ENCODE peak calls at places on chromosomes 6 and 20, in four cellular contexts. One of them, this sample, is unnamed.

GRCh38 chr6:66508433-66508832 is 801.4 kb upstream of the EYS start:
- DNase-seq in uterus: no peak
- DNase-seq in stimulated activated CD4-positive, alpha-beta T cell treated with anti-CD3 and anti-CD28 coated beads, Interleukin-2, amount 100 ng/mL, for 48 hours: no peak
- DNase-seq in neural progenitor cell: no peak
- DNase-seq in this sample: no peak

GRCh38 chr6:82818727-82819126 is 246.9 kb downstream of the UBE3D start:
- DNase-seq in uterus: no peak
- DNase-seq in stimulated activated CD4-positive, alpha-beta T cell treated with anti-CD3 and anti-CD28 coated beads, Interleukin-2, amount 100 ng/mL, for 48 hours: no peak
- DNase-seq in neural progenitor cell: no peak
- DNase-seq in this sample: no peak

GRCh38 chr6:79670789-79671188 is 39.7 kb downstream of the SH3BGRL2 start:
- DNase-seq in uterus: no peak
- DNase-seq in stimulated activated CD4-positive, alpha-beta T cell treated with anti-CD3 and anti-CD28 coated beads, Interleukin-2, amount 100 ng/mL, for 48 hours: no peak
- DNase-seq in neural progenitor cell: no peak
- DNase-seq in this sample: no peak

GRCh38 chr6:64439274-64439673 is 803.7 kb downstream of the PHF3 start:
- DNase-seq in uterus: no peak
- DNase-seq in stimulated activated CD4-positive, alpha-beta T cell treated with anti-CD3 and anti-CD28 coated beads, Interleukin-2, amount 100 ng/mL, for 48 hours: no peak
- DNase-seq in neural progenitor cell: no peak
- DNase-seq in this sample: no peak

GRCh38 chr6:8057793-8058192 is 6.4 kb downstream of the BLOC1S5 start:
- DNase-seq in uterus: no peak
- DNase-seq in stimulated activated CD4-positive, alpha-beta T cell treated with anti-CD3 and anti-CD28 coated beads, Interleukin-2, amount 100 ng/mL, for 48 hours: no peak
- DNase-seq in neural progenitor cell: no peak
- DNase-seq in this sample: no peak

GRCh38 chr20:47244451-47244850 is 112.0 kb downstream of the ZMYND8 start:
- DNase-seq in uterus: no peak
- DNase-seq in stimulated activated CD4-positive, alpha-beta T cell treated with anti-CD3 and anti-CD28 coated beads, Interleukin-2, amount 100 ng/mL, for 48 hours: no peak
- DNase-seq in neural progenitor cell: no peak
- DNase-seq in this sample: no peak

GRCh38 chr20:43364001-43364400 is 93.7 kb upstream of the SRSF6 start:
- DNase-seq in uterus: no peak
- DNase-seq in stimulated activated CD4-positive, alpha-beta T cell treated with anti-CD3 and anti-CD28 coated beads, Interleukin-2, amount 100 ng/mL, for 48 hours: no peak
- DNase-seq in neural progenitor cell: no peak
- DNase-seq in this sample: no peak

GRCh38 chr20:51828762-51829161 is 26.4 kb upstream of the SALL4 start:
- DNase-seq in uterus: no peak
- DNase-seq in stimulated activated CD4-positive, alpha-beta T cell treated with anti-CD3 and anti-CD28 coated beads, Interleukin-2, amount 100 ng/mL, for 48 hours: no peak
- DNase-seq in neural progenitor cell: no peak
- DNase-seq in this sample: no peak

GRCh38 chr20:33789109-33789857 is 21.9 kb upstream of the CHMP4B start:
- DNase-seq in uterus: peak
- DNase-seq in stimulated activated CD4-positive, alpha-beta T cell treated with anti-CD3 and anti-CD28 coated beads, Interleukin-2, amount 100 ng/mL, for 48 hours: no peak
- DNase-seq in neural progenitor cell: no peak
- DNase-seq in this sample: peak

GRCh38 chr20:38246357-38247165 is 14.0 kb downstream of the KIAA1755 start:
- DNase-seq in uterus: peak
- DNase-seq in stimulated activated CD4-positive, alpha-beta T cell treated with anti-CD3 and anti-CD28 coated beads, Interleukin-2, amount 100 ng/mL, for 48 hours: no peak
- DNase-seq in neural progenitor cell: no peak
- DNase-seq in this sample: no peak

GRCh38 chr6:21201673-21202430 is 391.7 kb upstream of the SOX4 start:
- DNase-seq in uterus: no peak
- DNase-seq in stimulated activated CD4-positive, alpha-beta T cell treated with anti-CD3 and anti-CD28 coated beads, Interleukin-2, amount 100 ng/mL, for 48 hours: no peak
- DNase-seq in neural progenitor cell: no peak
- DNase-seq in this sample: no peak

GRCh38 chr6:166156942-166157341 is 10.7 kb downstream of the TBXT start:
- DNase-seq in uterus: no peak
- DNase-seq in stimulated activated CD4-positive, alpha-beta T cell treated with anti-CD3 and anti-CD28 coated beads, Interleukin-2, amount 100 ng/mL, for 48 hours: no peak
- DNase-seq in neural progenitor cell: peak
- DNase-seq in this sample: no peak

GRCh38 chr20:17579369-17580039 is 9.6 kb downstream of the DSTN start:
- DNase-seq in uterus: no peak
- DNase-seq in stimulated activated CD4-positive, alpha-beta T cell treated with anti-CD3 and anti-CD28 coated beads, Interleukin-2, amount 100 ng/mL, for 48 hours: no peak
- DNase-seq in neural progenitor cell: no peak
- DNase-seq in this sample: no peak

GRCh38 chr6:131490441-131490840 is 82.6 kb upstream of the ARG1 start:
- DNase-seq in uterus: no peak
- DNase-seq in stimulated activated CD4-positive, alpha-beta T cell treated with anti-CD3 and anti-CD28 coated beads, Interleukin-2, amount 100 ng/mL, for 48 hours: no peak
- DNase-seq in neural progenitor cell: no peak
- DNase-seq in this sample: no peak

GRCh38 chr20:47785321-47785899 is at the start of gene SULF2:
- DNase-seq in uterus: peak
- DNase-seq in stimulated activated CD4-positive, alpha-beta T cell treated with anti-CD3 and anti-CD28 coated beads, Interleukin-2, amount 100 ng/mL, for 48 hours: no peak
- DNase-seq in neural progenitor cell: peak
- DNase-seq in this sample: no peak

GRCh38 chr6:170236131-170236851 is 54.6 kb downstream of the DLL1 start:
- DNase-seq in uterus: peak
- DNase-seq in stimulated activated CD4-positive, alpha-beta T cell treated with anti-CD3 and anti-CD28 coated beads, Interleukin-2, amount 100 ng/mL, for 48 hours: no peak
- DNase-seq in neural progenitor cell: no peak
- DNase-seq in this sample: no peak

GRCh38 chr6:170153436-170154319 is 137.2 kb downstream of the DLL1 start:
- DNase-seq in uterus: no peak
- DNase-seq in stimulated activated CD4-positive, alpha-beta T cell treated with anti-CD3 and anti-CD28 coated beads, Interleukin-2, amount 100 ng/mL, for 48 hours: no peak
- DNase-seq in neural progenitor cell: no peak
- DNase-seq in this sample: no peak

GRCh38 chr20:2379511-2380229 is 1.0 kb upstream of the TGM6 start:
- DNase-seq in uterus: no peak
- DNase-seq in stimulated activated CD4-positive, alpha-beta T cell treated with anti-CD3 and anti-CD28 coated beads, Interleukin-2, amount 100 ng/mL, for 48 hours: no peak
- DNase-seq in neural progenitor cell: no peak
- DNase-seq in this sample: no peak

GRCh38 chr6:98669371-98669770 is 165.0 kb upstream of the POU3F2 start:
- DNase-seq in uterus: no peak
- DNase-seq in stimulated activated CD4-positive, alpha-beta T cell treated with anti-CD3 and anti-CD28 coated beads, Interleukin-2, amount 100 ng/mL, for 48 hours: no peak
- DNase-seq in neural progenitor cell: peak
- DNase-seq in this sample: no peak

GRCh38 chr20:7608246-7608645 is 332.0 kb downstream of the HAO1 start:
- DNase-seq in uterus: no peak
- DNase-seq in stimulated activated CD4-positive, alpha-beta T cell treated with anti-CD3 and anti-CD28 coated beads, Interleukin-2, amount 100 ng/mL, for 48 hours: no peak
- DNase-seq in neural progenitor cell: peak
- DNase-seq in this sample: no peak

GRCh38 chr6:112149719-112150263 is 62.4 kb downstream of the FAM229B start:
- DNase-seq in uterus: peak
- DNase-seq in stimulated activated CD4-positive, alpha-beta T cell treated with anti-CD3 and anti-CD28 coated beads, Interleukin-2, amount 100 ng/mL, for 48 hours: no peak
- DNase-seq in neural progenitor cell: no peak
- DNase-seq in this sample: no peak

GRCh38 chr6:147283460-147283859 is 79.2 kb downstream of the STXBP5 start:
- DNase-seq in uterus: peak
- DNase-seq in stimulated activated CD4-positive, alpha-beta T cell treated with anti-CD3 and anti-CD28 coated beads, Interleukin-2, amount 100 ng/mL, for 48 hours: no peak
- DNase-seq in neural progenitor cell: no peak
- DNase-seq in this sample: no peak

GRCh38 chr6:2630362-2630761 is 120.4 kb downstream of the MYLK4 start:
- DNase-seq in uterus: no peak
- DNase-seq in stimulated activated CD4-positive, alpha-beta T cell treated with anti-CD3 and anti-CD28 coated beads, Interleukin-2, amount 100 ng/mL, for 48 hours: no peak
- DNase-seq in neural progenitor cell: no peak
- DNase-seq in this sample: no peak

GRCh38 chr20:37406010-37406998 is 60.4 kb downstream of the SRC start:
- DNase-seq in uterus: no peak
- DNase-seq in stimulated activated CD4-positive, alpha-beta T cell treated with anti-CD3 and anti-CD28 coated beads, Interleukin-2, amount 100 ng/mL, for 48 hours: peak
- DNase-seq in neural progenitor cell: peak
- DNase-seq in this sample: no peak

This sample was measured in lung.